ENCODE peak calls at places on chromosomes 13 and 19, in five cellular contexts. E is body of pancreas, W is lower leg skin, Y is breast epithelium, O is right lobe of liver. C is an unnamed sample.

GRCh38 chr19:8245869-8246835 is 37.0 kb downstream of the CERS4 start:
- DNase-seq in E (no peak), W (no peak), Y (no peak), O (no peak), C (no peak)

GRCh38 chr13:26050568-26051230 is 1.1 kb downstream of the SHISA2 start:
- DNase-seq in E (peak; percentile 21), W (no peak), Y (no peak), O (no peak), C (no peak)

GRCh38 chr13:36904219-36904618 is 15.8 kb downstream of the SMAD9 start:
- DNase-seq in E (no peak), W (no peak), Y (no peak), O (no peak), C (no peak)

GRCh38 chr19:19106061-19106551 is 32.2 kb downstream of the TMEM161A start:
- DNase-seq in E (no peak), W (no peak), Y (no peak), O (no peak), C (no peak)

GRCh38 chr13:96052655-96053002 is 572 bp downstream of the UGGT2 start:
- DNase-seq in E (no peak), W (no peak), Y (no peak), O (no peak), C (peak; percentile 62)

GRCh38 chr19:12985049-12985776 is 10.1 kb upstream of the NFIX start:
- DNase-seq in E (peak; percentile 73), W (peak; percentile 95), Y (no peak), O (no peak), C (no peak)

GRCh38 chr19:17957887-17958286 is 9.0 kb upstream of the KCNN1 start:
- DNase-seq in E (no peak), W (no peak), Y (no peak), O (no peak), C (no peak)

GRCh38 chr19:28396259-28396940 is 816.6 kb downstream of the UQCRFS1 start:
- DNase-seq in E (no peak), W (no peak), Y (no peak), O (no peak), C (peak; percentile 13)

GRCh38 chr13:21504379-21504778 is 45.3 kb upstream of the ZDHHC20 start:
- DNase-seq in E (no peak), W (no peak), Y (no peak), O (no peak), C (no peak)

GRCh38 chr13:41897126-41897525 is 63.8 kb downstream of the VWA8 start:
- DNase-seq in E (no peak), W (no peak), Y (no peak), O (no peak), C (no peak)

GRCh38 chr13:99870541-99870940 is 101.0 kb downstream of the ZIC5 start:
- DNase-seq in E (no peak), W (no peak), Y (no peak), O (no peak), C (no peak)

GRCh38 chr19:46448601-46449000 is 19.9 kb upstream of the PNMA8C start:
- DNase-seq in E (no peak), W (no peak), Y (no peak), O (no peak), C (no peak)

GRCh38 chr13:105778196-105778595 is 757.3 kb downstream of the EFNB2 start:
- DNase-seq in E (no peak), W (no peak), Y (no peak), O (no peak), C (no peak)

GRCh38 chr13:30892966-30893365 is 13.1 kb upstream of the MEDAG start:
- DNase-seq in E (peak; percentile 33), W (no peak), Y (no peak), O (no peak), C (peak; percentile 13)

GRCh38 chr13:54787754-54788153 is 1759.1 kb downstream of the OLFM4 start:
- DNase-seq in E (no peak), W (no peak), Y (no peak), O (no peak), C (no peak)

GRCh38 chr19:55373993-55374757 is 2.5 kb upstream of the TMEM190 start:
- DNase-seq in E (no peak), W (no peak), Y (no peak), O (no peak), C (peak; percentile 88)

GRCh38 chr13:48567521-48568331 is 34.8 kb upstream of the RCBTB2 start:
- DNase-seq in E (no peak), W (no peak), Y (no peak), O (no peak), C (no peak)

GRCh38 chr13:97272526-97272925 is 50.4 kb downstream of the MBNL2 start:
- DNase-seq in E (no peak), W (no peak), Y (no peak), O (no peak), C (no peak)

GRCh38 chr13:105971312-105971711 is 564.1 kb downstream of the EFNB2 start:
- DNase-seq in E (no peak), W (no peak), Y (no peak), O (no peak), C (no peak)

GRCh38 chr13:111115051-111115840 is at the start of gene ARHGEF7:
- DNase-seq in E (peak; percentile 22), W (peak; percentile 86), Y (no peak), O (no peak), C (no peak)

GRCh38 chr19:14505488-14506239 is 9.7 kb upstream of the GIPC1 start:
- DNase-seq in E (peak; percentile 63), W (peak; percentile 90), Y (peak; percentile 70), O (no peak), C (peak; percentile 68)

GRCh38 chr13:51532736-51533197 is 51.5 kb upstream of the WDFY2 start:
- DNase-seq in E (no peak), W (no peak), Y (no peak), O (no peak), C (no peak)

GRCh38 chr13:77859450-77859849 is 59.2 kb downstream of the EDNRB start:
- DNase-seq in E (no peak), W (no peak), Y (no peak), O (no peak), C (no peak)

GRCh38 chr13:25902946-25903345 is 148.9 kb downstream of the SHISA2 start:
- DNase-seq in E (no peak), W (no peak), Y (no peak), O (no peak), C (no peak)

GRCh38 chr13:111095031-111095840 is 19.9 kb upstream of the ARHGEF7 start:
- DNase-seq in E (no peak), W (no peak), Y (no peak), O (no peak), C (no peak)

GRCh38 chr13:29887030-29887557 is 36.7 kb upstream of the UBL3 start:
- DNase-seq in E (no peak), W (no peak), Y (no peak), O (no peak), C (no peak)

DNA sequence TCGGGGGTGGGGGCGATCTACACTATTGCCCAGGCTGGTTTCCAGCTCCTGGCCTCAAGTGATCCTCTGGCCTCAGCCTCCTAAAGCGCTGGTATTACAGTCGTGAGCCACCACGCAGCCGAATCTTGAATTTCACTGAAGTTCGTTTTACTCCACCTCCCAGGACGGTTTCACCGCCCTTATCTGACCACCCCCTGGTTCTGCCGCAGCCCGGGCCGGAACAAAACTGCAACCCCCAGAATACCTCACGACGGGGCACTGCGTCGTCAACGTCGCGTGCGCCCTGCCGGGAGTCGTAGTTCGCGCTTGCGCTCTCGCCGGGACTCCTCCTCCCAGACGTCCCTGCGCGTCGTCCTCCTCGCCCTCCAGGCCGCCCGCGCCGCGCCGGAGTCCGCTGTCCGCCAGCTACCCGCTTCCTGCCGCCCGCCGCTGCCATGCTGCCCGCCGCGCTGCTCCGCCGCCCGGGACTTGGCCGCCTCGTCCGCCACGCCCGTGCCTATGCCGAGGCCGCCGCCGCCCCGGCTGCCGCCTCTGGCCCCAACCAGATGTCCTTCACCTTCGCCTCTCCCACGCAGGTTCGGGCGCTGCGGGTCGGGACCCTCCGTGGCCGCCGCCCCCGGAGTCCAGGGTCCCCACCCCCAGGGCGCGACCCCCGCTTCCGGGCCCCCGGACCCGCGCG is at the start of gene ATP5F1D:
- DNase-seq in E (peak; percentile 96), W (peak; percentile 98), Y (peak; percentile 93), O (peak; percentile 96), C (peak; percentile 83)
- TF ChIP-seq POLR2A in E (peak; percentile 62), W (no peak), Y (peak; percentile 25), O (peak; percentile 84), C (peak; percentile 71)

DNA sequence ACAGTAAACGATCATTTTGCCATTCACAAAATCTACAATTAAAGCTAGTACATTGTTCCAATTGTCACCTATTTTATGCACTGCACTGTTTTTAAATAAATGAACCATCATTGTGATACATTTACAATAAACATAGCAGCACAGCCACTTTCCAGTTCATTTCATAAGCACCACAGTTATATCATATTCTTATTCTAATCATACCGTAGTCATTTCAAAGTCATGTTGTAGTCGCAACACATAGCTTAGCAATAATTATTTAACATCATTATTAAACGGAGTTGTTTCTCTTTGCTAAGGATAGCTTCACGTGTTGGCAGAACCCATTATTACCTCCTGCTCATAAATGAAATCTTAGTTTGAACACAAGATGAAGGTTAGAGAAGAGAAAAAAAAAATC is 2.2 kb upstream of the PCDH9 start:
- DNase-seq in E (no peak), W (no peak), Y (no peak), O (no peak), C (no peak)
- TF ChIP-seq CTCF in E (no peak), W (no peak), Y (no peak), O (no peak), C (no peak)

DNA sequence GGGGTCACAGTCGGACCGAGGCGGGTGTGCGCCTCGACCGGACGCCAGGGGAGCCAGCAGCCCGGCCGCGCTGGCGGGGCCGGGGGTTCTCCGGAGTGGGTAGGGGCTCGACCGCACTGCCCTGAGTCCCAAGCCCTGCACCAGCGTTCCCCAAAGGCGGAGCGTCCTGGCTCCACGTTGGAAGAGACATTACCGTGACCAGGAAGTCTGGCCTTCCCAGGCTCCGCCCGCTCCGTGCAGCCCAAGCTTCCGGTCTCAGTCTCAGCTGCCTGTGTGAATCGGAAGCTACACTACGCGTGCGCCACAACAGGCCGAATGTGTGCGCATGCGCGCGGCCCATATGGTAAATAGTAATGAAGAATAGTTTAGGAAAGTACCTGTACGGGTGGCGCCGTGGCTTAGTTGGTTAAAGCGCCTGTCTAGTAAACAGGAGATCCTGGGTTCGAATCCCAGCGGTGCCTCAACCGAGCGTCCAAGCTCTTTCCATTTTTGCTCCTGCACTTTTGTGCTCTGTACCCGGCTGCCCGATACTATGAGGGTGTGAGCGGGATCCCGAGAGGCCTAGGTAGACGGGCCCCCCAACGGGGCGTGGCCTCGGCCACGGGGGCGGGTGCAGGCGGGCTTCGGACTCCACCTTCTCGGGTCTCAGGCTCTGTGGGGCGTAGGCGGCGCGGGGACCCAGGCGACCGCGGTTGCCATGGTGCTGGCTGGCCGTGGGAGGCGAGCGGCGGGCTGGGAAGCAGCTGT is 17.3 kb upstream of the LRP3 start:
- DNase-seq in E (peak; percentile 97), W (peak; percentile 99), Y (peak; percentile 95), O (peak; percentile 98), C (peak; percentile 100)
- TF ChIP-seq POLR2A in E (peak; percentile 94), W (no peak), Y (peak; percentile 69), O (peak; percentile 84), C (peak; percentile 100)

GRCh38 chr19:35032356-35032865 is 2.1 kb downstream of the SCN1B start:
- DNase-seq in E (no peak), W (no peak), Y (no peak), O (no peak), C (no peak)

GRCh38 chr19:35034588-35035382 is 4.5 kb downstream of the SCN1B start:
- DNase-seq in E (no peak), W (no peak), Y (no peak), O (no peak), C (no peak)

GRCh38 chr19:35034005-35034502 is 3.8 kb downstream of the SCN1B start:
- DNase-seq in E (no peak), W (no peak), Y (no peak), O (no peak), C (no peak)

GRCh38 chr19:35031072-35031881 is 1.0 kb downstream of the SCN1B start:
- DNase-seq in E (no peak), W (no peak), Y (no peak), O (no peak), C (no peak)

GRCh38 chr19:35033067-35034004 is 3.1 kb downstream of the SCN1B start:
- DNase-seq in E (no peak), W (no peak), Y (no peak), O (no peak), C (no peak)
- TF ChIP-seq CTCF in E (no peak), W (no peak), Y (no peak), O (no peak), C (no peak)